ENCODE peak calls at places on chromosomes 5 and 9, in nine cellular contexts. X is osteoblast; M is AG08395; R is fibroblast of the conjunctiva; V is effector memory CD8-positive, alpha-beta T cell; O is M059J; F is stimulated activated CD4-positive, alpha-beta T cell treated with anti-CD3 and anti-CD28 coated beads, Interleukin-1b, Interleukin-23, amount 100 ng/mL, for 1 hour; U is activated effector memory CD4-positive, alpha-beta T cell treated with Interleukin-2 at 50 U/mL for 16 hours; A is non-pigmented ciliary epithelial cell. S is an unnamed sample.

GRCh38 chr5:163585206-163585605 is 79.8 kb downstream of the MAT2B start:
- DNase-seq in A (peak; percentile 54), M (peak; percentile 54), F (no peak), V (no peak), R (no peak), O (peak; percentile 83), X (peak; percentile 75), U (no peak), S (no peak)

GRCh38 chr5:139698461-139699146 is 50.5 kb downstream of the CXXC5 start:
- DNase-seq in A (no peak), R (peak; percentile 71), O (peak; percentile 89), U (no peak), M (peak; percentile 84), F (no peak), V (no peak), X (peak; percentile 91), S (no peak)

GRCh38 chr5:177006265-177006972 is at the start of gene UIMC1:
- DNase-seq in U (peak; percentile 88), V (peak; percentile 92), M (peak; percentile 96), R (peak; percentile 70), A (peak; percentile 60), X (peak; percentile 94), O (peak; percentile 86), F (peak; percentile 88), S (no peak)

GRCh38 chr5:142976861-142977260 is 206.7 kb downstream of the ARHGAP26 start:
- DNase-seq in F (no peak), O (peak; percentile 81), R (no peak), X (peak; percentile 22), M (no peak), V (no peak), A (no peak), U (no peak), S (no peak)

GRCh38 chr9:136305822-136306690 is 2.2 kb upstream of the CCDC187 start:
- DNase-seq in O (no peak), U (no peak), F (no peak), M (no peak), R (no peak), A (no peak), V (no peak), X (no peak), S (no peak)

GRCh38 chr5:84080908-84081307 is 303.8 kb downstream of the EDIL3 start:
- DNase-seq in M (no peak), U (no peak), F (no peak), A (no peak), V (no peak), R (no peak), X (no peak), O (no peak), S (no peak)

GRCh38 chr5:122457178-122457826 is 145.3 kb downstream of the SNCAIP start:
- DNase-seq in M (no peak), R (no peak), A (no peak), O (no peak), U (no peak), X (peak; percentile 15), F (no peak), V (no peak), S (no peak)

GRCh38 chr5:180592176-180592575 is 877 bp upstream of the SCGB3A1 start:
- DNase-seq in V (no peak), A (no peak), F (no peak), U (no peak), R (no peak), O (peak; percentile 9), M (no peak), X (peak; percentile 37), S (no peak)

GRCh38 chr5:80194470-80194869 is 61.4 kb downstream of the SERINC5 start:
- DNase-seq in A (no peak), X (no peak), M (no peak), U (no peak), F (no peak), O (no peak), R (no peak), V (no peak), S (no peak)

GRCh38 chr5:65108786-65109743 is 340.3 kb downstream of the CWC27 start:
- DNase-seq in R (no peak), U (no peak), M (peak; percentile 24), V (no peak), X (peak; percentile 59), O (peak; percentile 72), A (peak; percentile 37), F (no peak), S (peak; percentile 20)

GRCh38 chr5:14109041-14109747 is 33.9 kb upstream of the TRIO start:
- DNase-seq in A (no peak), V (peak; percentile 9), O (peak; percentile 84), M (peak; percentile 51), R (no peak), F (no peak), X (no peak), U (no peak), S (no peak)

GRCh38 chr9:18438300-18438925 is 35.5 kb upstream of the ADAMTSL1 start:
- DNase-seq in F (no peak), O (peak; percentile 69), U (no peak), A (no peak), V (no peak), M (peak; percentile 28), R (no peak), X (peak; percentile 29), S (no peak)

GRCh38 chr5:142439208-142439607 is 114.4 kb upstream of the SPRY4 start:
- DNase-seq in V (no peak), M (peak; percentile 56), F (no peak), A (no peak), O (no peak), X (no peak), R (no peak), U (no peak), S (no peak)

GRCh38 chr9:134936762-134937555 is 19.2 kb upstream of the FCN1 start:
- DNase-seq in F (no peak), R (no peak), X (peak; percentile 62), V (no peak), O (no peak), A (no peak), U (no peak), M (no peak), S (no peak)

GRCh38 chr9:133090752-133091325 is 29.1 kb downstream of the CEL start:
- DNase-seq in O (no peak), V (no peak), U (no peak), A (no peak), M (no peak), R (no peak), X (peak; percentile 77), F (no peak), S (no peak)